ENCODE peak calls at places on chromosome 18, in seven cellular contexts. I is fibroblast of lung, B is WERI-Rb-1, A is uterus, W is cardiac muscle cell, H is HL-60, J is aorta. T is an unnamed sample.
A peak's percentile ranks its signal among the peaks of the same experiment; 100 is the strongest.

GRCh38 chr18:57644540-57644939 is 22.9 kb upstream of the NARS1 start:
- DNase-seq in I (peak; percentile 61), B (no peak), A (no peak), W (peak; percentile 49), H (no peak), J (no peak), T (no peak)

GRCh38 chr18:79905993-79906392 is 45.5 kb downstream of the SLC66A2 start:
- DNase-seq in I (no peak), B (no peak), A (no peak), W (no peak), H (no peak), J (no peak), T (no peak)

GRCh38 chr18:57434177-57434535 is 1.0 kb upstream of the ONECUT2 start:
- DNase-seq in I (no peak), B (peak; percentile 42), A (no peak), W (no peak), H (no peak), J (no peak), T (no peak)

GRCh38 chr18:55158570-55158969 is 199.3 kb upstream of the CCDC68 start:
- DNase-seq in I (no peak), B (no peak), A (no peak), W (no peak), H (no peak), J (no peak), T (no peak)

GRCh38 chr18:71471963-71472725 is 1072.0 kb downstream of the CBLN2 start:
- DNase-seq in I (no peak), B (no peak), A (no peak), W (no peak), H (no peak), J (no peak), T (no peak)

GRCh38 chr18:3652380-3653262 is 202.6 kb downstream of the TGIF1 start:
- DNase-seq in I (peak; percentile 99), B (no peak), A (peak; percentile 36), W (peak; percentile 99), H (peak; percentile 88), J (peak; percentile 84), T (peak; percentile 48)

GRCh38 chr18:51100371-51101000 is 70.5 kb downstream of the SMAD4 start:
- DNase-seq in I (no peak), B (no peak), A (no peak), W (no peak), H (peak; percentile 27), J (no peak), T (no peak)

GRCh38 chr18:55779461-55779710 is 191.4 kb upstream of the TCF4 start:
- DNase-seq in I (no peak), B (no peak), A (no peak), W (no peak), H (no peak), J (peak; percentile 49), T (no peak)

GRCh38 chr18:51193621-51194287 is 3.7 kb downstream of the MEX3C start:
- DNase-seq in I (peak; percentile 44), B (no peak), A (no peak), W (peak; percentile 15), H (no peak), J (no peak), T (no peak)

GRCh38 chr18:70172225-70172624 is 33.3 kb downstream of the RTTN start:
- DNase-seq in I (peak; percentile 61), B (no peak), A (no peak), W (peak; percentile 55), H (no peak), J (no peak), T (no peak)

GRCh38 chr18:9876867-9877654 is 8.7 kb upstream of the TXNDC2 start:
- DNase-seq in I (peak; percentile 95), B (peak; percentile 68), A (peak; percentile 80), W (peak; percentile 99), H (peak; percentile 24), J (no peak), T (no peak)

GRCh38 chr18:9878095-9878494 is 7.7 kb upstream of the TXNDC2 start:
- DNase-seq in I (no peak), B (no peak), A (no peak), W (no peak), H (no peak), J (no peak), T (no peak)

GRCh38 chr18:9877655-9878014 is 8.1 kb upstream of the TXNDC2 start:
- DNase-seq in I (no peak), B (no peak), A (no peak), W (no peak), H (no peak), J (no peak), T (no peak)

GRCh38 chr18:9874730-9875129 is 11.0 kb upstream of the TXNDC2 start:
- DNase-seq in I (no peak), B (no peak), A (no peak), W (no peak), H (no peak), J (no peak), T (no peak)

GRCh38 chr18:9876523-9876866 is 9.3 kb upstream of the TXNDC2 start:
- DNase-seq in I (no peak), B (no peak), A (no peak), W (no peak), H (no peak), J (no peak), T (no peak)
- H3K4me3 ChIP-seq in I (no peak overlapping the region), B (no peak overlapping the region), A (peak overlapping the region; percentile 14), W (no peak overlapping the region), H (no peak overlapping the region), J (no peak overlapping the region), T (no peak overlapping the region)

GRCh38 chr18:906416-907170 is 1.9 kb downstream of the ADCYAP1 start:
- DNase-seq in I (no peak), B (peak; percentile 49), A (no peak), W (no peak), H (no peak), J (no peak), T (no peak)
- H3K27me3 ChIP-seq in I (peaks cover 69% of the 10 kb centered on the region), B (peaks cover 67% of the 10 kb centered on the region), A (peaks cover 66% of the 10 kb centered on the region), W (peaks cover 100% of the 10 kb centered on the region), H (peaks cover 88% of the 10 kb centered on the region), J (no peaks in the 10 kb centered on the region), T (peaks cover 2% of the 10 kb centered on the region)

GRCh38 chr18:647304-647703 is 10.1 kb upstream of the TYMS start:
- DNase-seq in I (no peak), B (no peak), A (no peak), W (no peak), H (no peak), J (no peak), T (no peak)
- H3K27ac ChIP-seq in I (no peak overlapping the region), B (no peak overlapping the region), A (no peak overlapping the region), W (no peak overlapping the region), H (no peak overlapping the region), J (no peak overlapping the region), T (no peak overlapping the region)

GRCh38 chr18:6776193-6776592 is 46.7 kb downstream of the ARHGAP28 start:
- DNase-seq in I (peak; percentile 97), B (no peak), A (no peak), W (peak; percentile 91), H (no peak), J (no peak), T (peak; percentile 16)
- H3K4me3 ChIP-seq in I (no peak overlapping the region), B (no peak overlapping the region), A (no peak overlapping the region), W (no peak overlapping the region), H (no peak overlapping the region), J (no peak overlapping the region), T (no peak overlapping the region)

DNA sequence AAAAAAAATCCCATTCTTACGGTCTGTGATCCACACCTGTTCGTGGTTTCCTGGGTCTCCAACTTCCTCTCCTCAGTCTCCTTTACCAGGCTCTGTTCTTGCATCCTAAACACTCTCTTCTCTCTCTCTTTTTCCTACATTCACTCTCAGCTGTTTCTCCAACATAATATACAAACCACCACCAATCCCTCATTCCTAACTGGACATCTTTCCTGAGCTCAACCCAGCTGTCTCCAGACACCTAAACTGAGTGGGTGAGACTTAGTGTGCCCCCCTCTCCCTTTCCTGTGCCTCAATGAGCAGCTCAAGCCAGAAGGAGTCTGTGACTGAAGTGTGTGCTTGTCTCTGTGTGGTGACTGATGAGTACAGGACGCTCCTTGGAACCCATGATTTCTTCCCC is 59.4 kb downstream of the LIPG start:
- DNase-seq in I (no peak), B (no peak), A (no peak), W (no peak), H (no peak), J (no peak), T (no peak)
- H3K27me3 ChIP-seq in I (peaks cover 5% of the 10 kb centered on the region), B (no peaks in the 10 kb centered on the region), A (no peaks in the 10 kb centered on the region), W (no peaks in the 10 kb centered on the region), H (peaks cover 3% of the 10 kb centered on the region), J (no peaks in the 10 kb centered on the region), T (no peaks in the 10 kb centered on the region)

DNA sequence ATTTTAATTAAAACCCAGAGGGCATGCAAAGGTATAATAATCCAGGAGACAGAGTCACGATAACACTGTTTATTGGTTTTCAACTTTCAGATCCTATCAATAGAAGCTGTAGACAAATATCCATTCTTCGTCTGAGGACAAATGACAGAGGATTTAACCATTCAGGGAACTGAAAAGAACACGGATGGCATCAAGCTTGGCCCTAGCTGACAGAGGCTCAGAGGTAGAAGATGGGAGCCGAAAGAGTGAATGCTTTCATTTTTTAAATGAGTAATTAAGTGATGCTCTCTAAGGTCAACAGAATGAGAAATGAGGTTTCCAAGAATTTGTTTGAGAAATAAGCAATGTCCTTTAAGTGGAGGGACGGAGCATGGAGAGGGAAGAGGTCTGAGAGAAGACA is 62.1 kb downstream of the BCL2 start:
- DNase-seq in I (no peak), B (no peak), A (no peak), W (no peak), H (no peak), J (no peak), T (no peak)
- H3K27ac ChIP-seq in I (no peak overlapping the region), B (no peak overlapping the region), A (no peak overlapping the region), W (no peak overlapping the region), H (no peak overlapping the region), J (no peak overlapping the region), T (no peak overlapping the region)